ENCODE peak calls at places on chromosomes 5 and 9, in four cellular contexts. O is HFF-Myc, J is adrenal gland, S is fibroblast of mammary gland. R is an unnamed sample.

GRCh38 chr9:133526721-133527321 is 2.1 kb upstream of the MYMK start:
- DNase-seq in S (no peak), O (no peak), J (no peak), R (no peak)

GRCh38 chr9:124698265-124698664 is 72.8 kb downstream of the NR6A1 start:
- DNase-seq in J (no peak), S (peak; percentile 59), O (no peak), R (peak; percentile 93)

GRCh38 chr5:157130933-157131332 is 11.7 kb downstream of the MED7 start:
- DNase-seq in J (peak; percentile 39), S (no peak), O (no peak), R (peak; percentile 22)

GRCh38 chr5:124395287-124395686 is 351.2 kb downstream of the ZNF608 start:
- DNase-seq in O (no peak), S (no peak), J (no peak), R (no peak)

GRCh38 chr5:167634432-167634831 is 657.0 kb upstream of the WWC1 start:
- DNase-seq in J (no peak), S (peak; percentile 97), O (no peak), R (peak; percentile 51)

GRCh38 chr5:132354828-132355765 is 14.4 kb upstream of the SLC22A5 start:
- DNase-seq in S (no peak), O (no peak), J (no peak), R (no peak)

GRCh38 chr5:125064610-125065009 is 318.2 kb upstream of the ZNF608 start:
- DNase-seq in O (no peak), S (no peak), J (no peak), R (no peak)

GRCh38 chr5:122602700-122603099 is 172.2 kb upstream of the SNX2 start:
- DNase-seq in O (no peak), J (no peak), S (no peak), R (no peak)

GRCh38 chr5:40688127-40688756 is 8.5 kb downstream of the PTGER4 start:
- DNase-seq in O (peak; percentile 82), S (peak; percentile 90), J (peak; percentile 71), R (peak; percentile 81)

GRCh38 chr9:124602204-124602603 is 95.0 kb upstream of the NR5A1 start:
- DNase-seq in J (no peak), O (no peak), S (no peak), R (peak; percentile 92)

GRCh38 chr5:31581498-31582099 is 49.5 kb downstream of the C5orf22 start:
- DNase-seq in J (no peak), O (no peak), S (peak; percentile 61), R (peak; percentile 47)

GRCh38 chr5:133942589-133943474 is 25.6 kb downstream of the C5orf15 start:
- DNase-seq in S (no peak), J (peak; percentile 50), O (no peak), R (no peak)

GRCh38 chr9:3246231-3246630 is 279.6 kb downstream of the RFX3 start:
- DNase-seq in S (no peak), J (no peak), O (no peak), R (no peak)

GRCh38 chr5:6572086-6572824 is 60.6 kb downstream of the NSUN2 start:
- DNase-seq in S (no peak), O (no peak), J (no peak), R (no peak)

GRCh38 chr5:12332480-12332879 is 428.2 kb upstream of the CTNND2 start:
- DNase-seq in S (no peak), O (no peak), J (no peak), R (no peak)

GRCh38 chr5:88276378-88276777 is 7.7 kb upstream of the TMEM161B start:
- DNase-seq in S (no peak), J (no peak), O (no peak), R (no peak)

GRCh38 chr9:136339173-136339957 is 12.0 kb downstream of the GPSM1 start:
- DNase-seq in O (no peak), S (peak; percentile 55), J (peak; percentile 72), R (peak; percentile 36)

GRCh38 chr5:174418809-174419522 is 305.4 kb upstream of the MSX2 start:
- DNase-seq in J (no peak), O (no peak), S (no peak), R (no peak)

GRCh38 chr5:119019431-119020348 is 31.3 kb upstream of the DTWD2 start:
- DNase-seq in S (no peak), O (no peak), J (no peak), R (no peak)

GRCh38 chr9:37693265-37693664 is 42.5 kb downstream of the FRMPD1 start:
- DNase-seq in J (no peak), S (peak; percentile 43), O (peak; percentile 10), R (no peak)

GRCh38 chr9:135241381-135242380 is 154.2 kb downstream of the OLFM1 start:
- DNase-seq in O (no peak), J (no peak), S (no peak), R (no peak)

GRCh38 chr9:114072181-114073140 is 5.6 kb downstream of the AMBP start:
- DNase-seq in O (no peak), S (peak; percentile 37), J (peak; percentile 39), R (peak; percentile 32)

GRCh38 chr9:76677481-76678055 is 86.7 kb upstream of the PCA3 start:
- DNase-seq in O (no peak), S (peak; percentile 60), J (no peak), R (no peak)

GRCh38 chr5:142059304-142059940 is 46.6 kb upstream of the GNPDA1 start:
- DNase-seq in S (peak; percentile 51), J (peak; percentile 74), O (no peak), R (no peak)

GRCh38 chr5:555058-555623 is 30.9 kb upstream of the SLC9A3 start:
- DNase-seq in J (peak; percentile 14), O (no peak), S (no peak), R (no peak)

GRCh38 chr5:33059081-33059480 is 348.0 kb downstream of the NPR3 start:
- DNase-seq in J (no peak), O (no peak), S (no peak), R (peak; percentile 73)

GRCh38 chr9:20358201-20358600 is 264.1 kb downstream of the MLLT3 start:
- DNase-seq in S (peak; percentile 64), J (peak; percentile 15), O (no peak), R (peak; percentile 96)

GRCh38 chr5:111107371-111107770 is 15.2 kb downstream of the WDR36 start:
- DNase-seq in S (no peak), O (no peak), J (no peak), R (no peak)

GRCh38 chr9:87238545-87238944 is 259.1 kb upstream of the DAPK1 start:
- DNase-seq in J (no peak), S (peak; percentile 55), O (no peak), R (no peak)

GRCh38 chr9:122360891-122361290 is 9.9 kb upstream of the PTGS1 start:
- DNase-seq in S (peak; percentile 35), O (no peak), J (no peak), R (peak; percentile 18)

GRCh38 chr5:14872070-14872989 is 752 bp upstream of the ANKH start:
- DNase-seq in O (no peak), S (peak; percentile 37), J (peak; percentile 60), R (no peak)

GRCh38 chr5:132459983-132460834 is 30.4 kb downstream of the IRF1 start:
- DNase-seq in J (peak; percentile 47), O (no peak), S (no peak), R (no peak)

GRCh38 chr9:26710008-26710407 is 182.6 kb downstream of the CAAP1 start:
- DNase-seq in S (no peak), O (no peak), J (no peak), R (no peak)

GRCh38 chr5:71533142-71533541 is 54.0 kb upstream of the MCCC2 start:
- DNase-seq in S (peak; percentile 73), O (no peak), J (no peak), R (peak; percentile 5)

GRCh38 chr9:125203259-125203658 is 2.9 kb downstream of the RABEPK start:
- DNase-seq in S (peak; percentile 32), J (no peak), O (no peak), R (no peak)

GRCh38 chr5:132012385-132013005 is 1.0 kb upstream of the ACSL6 start:
- DNase-seq in J (peak; percentile 33), S (peak; percentile 57), O (peak; percentile 20), R (peak; percentile 29)

GRCh38 chr5:134268019-134268601 is 42.2 kb upstream of the PPP2CA start:
- DNase-seq in O (no peak), J (no peak), S (no peak), R (no peak)

GRCh38 chr5:74543162-74543995 is 97.1 kb downstream of the ENC1 start:
- DNase-seq in J (peak; percentile 16), S (peak; percentile 87), O (peak; percentile 69), R (peak; percentile 93)

GRCh38 chr9:136048560-136049411 is 46.3 kb downstream of the NACC2 start:
- DNase-seq in O (no peak), J (no peak), S (no peak), R (no peak)

GRCh38 chr9:130359819-130360218 is 84.9 kb upstream of the ASS1 start:
- DNase-seq in J (no peak), S (no peak), O (no peak), R (no peak)

DNA sequence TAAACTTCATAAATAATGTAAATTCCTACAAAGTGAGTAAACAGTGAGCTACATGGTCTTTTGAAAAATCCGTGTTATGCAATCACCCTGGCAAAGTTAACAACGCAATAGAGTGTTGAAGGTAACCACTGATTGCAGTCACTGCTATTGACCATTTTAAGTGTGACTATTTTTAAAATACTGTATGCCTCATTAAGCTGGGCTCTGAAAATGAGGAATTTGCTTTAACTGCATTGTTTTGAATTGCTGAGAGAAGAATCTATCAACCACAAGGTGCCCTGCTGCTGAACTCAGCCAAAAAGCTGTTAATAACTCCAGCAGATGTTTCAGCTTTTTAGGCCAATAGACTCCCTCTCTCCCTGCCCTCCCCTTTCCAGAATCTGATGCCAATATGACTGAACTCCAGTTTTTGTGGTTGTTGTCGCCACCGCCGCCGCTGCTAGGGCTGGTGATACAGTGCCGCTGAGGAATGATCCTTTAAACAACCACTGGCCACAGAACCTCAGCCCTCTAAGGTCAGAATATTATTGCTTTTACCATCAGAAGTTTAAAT is 35.3 kb upstream of the SMARCA2 start:
- DNase-seq in S (peak; percentile 84), J (no peak), O (peak; percentile 63), R (peak; percentile 80)
- H3K4me3 ChIP-seq in S (no peak overlapping the region), J (no peak overlapping the region), O (no peak overlapping the region), R (no peak overlapping the region)

GRCh38 chr5:13786016-13786415 is 158.5 kb downstream of the DNAH5 start:
- DNase-seq in J (no peak), S (no peak), O (no peak), R (no peak)
- TF ChIP-seq CTCF in J (no peak), S (no peak), O (no peak), R (no peak)

DNA sequence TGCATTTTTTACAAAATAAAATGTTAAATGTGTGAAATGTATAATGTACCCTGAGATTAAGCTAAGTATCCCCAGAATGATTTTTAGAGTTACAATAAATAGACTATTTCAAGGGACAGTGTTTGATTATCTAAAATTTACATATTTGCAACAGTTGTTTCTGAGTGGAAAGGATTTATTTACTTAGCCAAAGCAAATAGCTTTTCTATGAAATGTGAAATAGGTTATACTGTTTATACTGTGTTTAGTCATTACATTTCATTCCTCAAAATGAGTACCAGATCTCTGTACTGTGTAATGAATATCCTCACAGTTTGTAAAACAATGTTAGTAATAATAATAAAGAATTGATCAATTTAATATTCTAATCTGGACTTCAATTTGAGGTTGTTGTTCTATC is 1019.0 kb downstream of the NR2F1-AS1 start:
- DNase-seq in S (no peak), O (no peak), J (no peak), R (no peak)
- H3K4me3 ChIP-seq in S (no peak overlapping the region), O (no peak overlapping the region), J (no peak overlapping the region), R (no peak overlapping the region)

DNA sequence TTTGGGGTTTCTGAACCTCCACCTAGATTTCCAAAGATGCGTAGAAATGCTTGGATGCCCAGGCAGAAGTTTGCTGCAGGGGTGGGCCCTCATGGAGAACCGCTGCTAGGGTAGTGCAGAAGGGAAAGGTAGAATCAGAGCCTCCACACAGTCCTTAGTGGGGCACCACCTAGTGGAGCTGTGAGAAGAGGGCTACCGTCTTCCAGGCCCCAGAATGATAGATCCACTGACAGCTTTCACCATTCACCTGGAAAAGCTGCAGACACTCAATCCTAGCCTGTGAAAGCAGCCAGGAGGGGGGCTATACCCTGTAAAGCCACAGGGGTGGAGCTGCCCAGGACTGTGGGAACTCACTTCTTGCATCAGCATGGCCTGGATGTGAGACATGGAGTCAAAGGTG is 13.3 kb upstream of the HSDL2 start:
- DNase-seq in S (no peak), O (no peak), J (no peak), R (no peak)
- TF ChIP-seq CTCF in S (peak; percentile 7), O (peak; percentile 16), J (no peak), R (peak; percentile 11)